ENCODE peak calls at places on chromosomes 12 and 14, in six cellular contexts. P is left ventricle myocardium inferior; L is H54; X is anterior cingulate cortex; K is stimulated activated CD4-positive, alpha-beta T cell treated with anti-CD3 and anti-CD28 coated beads, Interleukin-2, amount 100 ng/mL, for 48 hours; I is mucosa of gallbladder. A is an unnamed sample.

GRCh38 chr12:70561550-70561949 is 75.7 kb downstream of the PTPRB start:
- DNase-seq in P (no peak), L (no peak), X (no peak), K (no peak), I (no peak), A (peak; percentile 21)

GRCh38 chr14:98018626-98019025 is 1221.4 kb downstream of the VRK1 start:
- DNase-seq in P (no peak), L (no peak), X (no peak), K (no peak), I (no peak), A (no peak)

GRCh38 chr14:61719344-61720301 is 24.3 kb downstream of the HIF1A start:
- DNase-seq in P (no peak), L (no peak), X (no peak), K (no peak), I (no peak), A (no peak)

GRCh38 chr14:101760138-101761011 is 1.1 kb upstream of the PPP2R5C start:
- DNase-seq in P (peak; percentile 99), L (peak; percentile 84), X (peak; percentile 98), K (peak; percentile 92), I (peak; percentile 99), A (peak; percentile 99)

GRCh38 chr12:109263439-109263838 is 45.6 kb downstream of the FOXN4 start:
- DNase-seq in P (no peak), L (no peak), X (no peak), K (no peak), I (no peak), A (no peak)

GRCh38 chr12:15633201-15633600 is 156.0 kb downstream of the EPS8 start:
- DNase-seq in P (no peak), L (no peak), X (no peak), K (no peak), I (no peak), A (no peak)

GRCh38 chr14:36214476-36215216 is 38.1 kb upstream of the PTCSC3 start:
- DNase-seq in P (no peak), L (no peak), X (no peak), K (no peak), I (no peak), A (no peak)

GRCh38 chr14:32382704-32383103 is 53.6 kb downstream of the AKAP6 start:
- DNase-seq in P (no peak), L (no peak), X (no peak), K (no peak), I (no peak), A (no peak)

GRCh38 chr14:74237441-74237840 is 1.8 kb upstream of the VSX2 start:
- DNase-seq in P (no peak), L (no peak), X (no peak), K (no peak), I (no peak), A (no peak)

GRCh38 chr12:106302401-106303201 is at the start of gene TCP11L2:
- DNase-seq in P (peak; percentile 92), L (peak; percentile 69), X (peak; percentile 86), K (peak; percentile 84), I (peak; percentile 86), A (peak; percentile 91)

GRCh38 chr14:35355981-35356839 is 48.3 kb downstream of the NFKBIA start:
- DNase-seq in P (no peak), L (no peak), X (no peak), K (no peak), I (peak; percentile 71), A (no peak)

GRCh38 chr12:118034429-118035193 is 18.1 kb downstream of the RFC5 start:
- DNase-seq in P (no peak), L (no peak), X (no peak), K (no peak), I (peak; percentile 35), A (no peak)

GRCh38 chr12:20946732-20947131 is 136.2 kb downstream of the SLCO1B3 start:
- DNase-seq in P (no peak), L (no peak), X (no peak), K (peak; percentile 2), I (peak; percentile 20), A (no peak)

GRCh38 chr14:37843969-37844607 is 248.7 kb downstream of the TTC6 start:
- DNase-seq in P (no peak), L (no peak), X (no peak), K (no peak), I (no peak), A (no peak)

GRCh38 chr14:97832734-97833133 is 1035.6 kb downstream of the VRK1 start:
- DNase-seq in P (no peak), L (no peak), X (no peak), K (no peak), I (no peak), A (no peak)

GRCh38 chr14:81406863-81407262 is 6.7 kb upstream of the STON2 start:
- DNase-seq in P (no peak), L (no peak), X (no peak), K (no peak), I (peak; percentile 26), A (peak; percentile 35)

GRCh38 chr12:13288501-13288900 is 92.0 kb downstream of the EMP1 start:
- DNase-seq in P (no peak), L (no peak), X (no peak), K (no peak), I (no peak), A (no peak)

GRCh38 chr14:36057452-36058142 is 118.9 kb downstream of the PTCSC3 start:
- DNase-seq in P (no peak), L (no peak), X (no peak), K (no peak), I (no peak), A (no peak)

GRCh38 chr12:24198936-24199644 is 249.6 kb upstream of the SOX5 start:
- DNase-seq in P (no peak), L (no peak), X (no peak), K (no peak), I (no peak), A (no peak)

GRCh38 chr12:88057994-88058718 is 29.0 kb upstream of the C12orf50 start:
- DNase-seq in P (peak; percentile 42), L (no peak), X (peak; percentile 16), K (no peak), I (no peak), A (no peak)

GRCh38 chr12:97650242-97650641 is 187.6 kb downstream of the RMST start:
- DNase-seq in P (no peak), L (no peak), X (no peak), K (no peak), I (no peak), A (no peak)

GRCh38 chr12:69500631-69501030 is 30.4 kb downstream of the FRS2 start:
- DNase-seq in P (no peak), L (no peak), X (no peak), K (no peak), I (no peak), A (no peak)

GRCh38 chr14:51540364-51540763 is 111.3 kb upstream of the FRMD6 start:
- DNase-seq in P (no peak), L (no peak), X (no peak), K (no peak), I (no peak), A (no peak)

GRCh38 chr12:1171657-1172056 is 180.6 kb downstream of the ERC1 start:
- DNase-seq in P (no peak), L (no peak), X (no peak), K (no peak), I (no peak), A (no peak)

GRCh38 chr14:85565862-85566296 is 35.9 kb downstream of the FLRT2 start:
- DNase-seq in P (no peak), L (no peak), X (no peak), K (no peak), I (no peak), A (no peak)

GRCh38 chr12:64039285-64039871 is 182.7 kb downstream of the KICS2 start:
- DNase-seq in P (no peak), L (no peak), X (no peak), K (no peak), I (no peak), A (no peak)

GRCh38 chr12:110465024-110465423 is 3.0 kb downstream of the GPN3 start:
- DNase-seq in P (no peak), L (no peak), X (no peak), K (no peak), I (no peak), A (no peak)

GRCh38 chr14:103628684-103629502 is at the start of gene KLC1:
- DNase-seq in P (peak; percentile 89), L (peak; percentile 62), X (peak; percentile 73), K (peak; percentile 90), I (peak; percentile 81), A (peak; percentile 89)

GRCh38 chr14:88879016-88879415 is 54.6 kb downstream of the TTC8 start:
- DNase-seq in P (no peak), L (peak; percentile 5), X (no peak), K (no peak), I (no peak), A (peak; percentile 32)

GRCh38 chr12:87427770-87428169 is 601.4 kb downstream of the C12orf50 start:
- DNase-seq in P (no peak), L (no peak), X (no peak), K (no peak), I (no peak), A (no peak)

GRCh38 chr12:15151141-15152091 is 69.8 kb downstream of the RERG start:
- DNase-seq in P (no peak), L (no peak), X (no peak), K (no peak), I (no peak), A (no peak)

GRCh38 chr12:109695420-109695819 is 18.2 kb upstream of the FAM222A start:
- DNase-seq in P (no peak), L (no peak), X (no peak), K (no peak), I (no peak), A (no peak)

GRCh38 chr14:51603495-51603894 is 48.2 kb upstream of the FRMD6 start:
- DNase-seq in P (no peak), L (no peak), X (no peak), K (no peak), I (no peak), A (no peak)

GRCh38 chr12:103050273-103050672 is 92.8 kb downstream of the ASCL1 start:
- DNase-seq in P (no peak), L (no peak), X (no peak), K (no peak), I (no peak), A (no peak)

A was measured in adrenal gland.